ENCODE peak calls at places on chromosomes 7 and 10, in four cellular contexts. N, I, R and D are unnamed samples.

GRCh38 chr10:11104772-11105675 is 87.4 kb downstream of the CELF2 start:
- DNase-seq in N (no peak), I (no peak), R (no peak), D (no peak)

GRCh38 chr10:46074547-46074946 is 28.5 kb upstream of the MSMB start:
- DNase-seq in N (no peak), I (no peak), R (no peak), D (no peak)

GRCh38 chr10:132962623-132963429 is 20.5 kb upstream of the CFAP46 start:
- DNase-seq in N (no peak), R (no peak), I (no peak), D (no peak)

GRCh38 chr10:64086083-64086772 is 565.0 kb downstream of the REEP3 start:
- DNase-seq in R (no peak), N (no peak), I (no peak), D (no peak)

GRCh38 chr7:108007280-108007679 is 4.3 kb upstream of the LAMB1 start:
- DNase-seq in N (no peak), R (no peak), I (no peak), D (no peak)

GRCh38 chr7:84195295-84196006 is 862 bp upstream of the SEMA3A start:
- DNase-seq in R (no peak), I (no peak), N (no peak), D (no peak)

GRCh38 chr7:603152-603941 is 83.7 kb upstream of the PDGFA start:
- DNase-seq in I (no peak), N (no peak), R (no peak), D (no peak)

GRCh38 chr7:70710011-70710480 is 421.9 kb upstream of the GALNT17 start:
- DNase-seq in N (no peak), I (peak), R (no peak), D (no peak)

GRCh38 chr10:104622598-104623209 is 18.4 kb upstream of the SORCS3 start:
- DNase-seq in R (no peak), I (no peak), N (no peak), D (no peak)

GRCh38 chr10:89845541-89846275 is 144.3 kb downstream of the KIF20B start:
- DNase-seq in I (no peak), R (no peak), N (no peak), D (no peak)

GRCh38 chr7:1987591-1988532 is 244.9 kb downstream of the MAD1L1 start:
- DNase-seq in N (no peak), R (no peak), I (no peak), D (no peak)

GRCh38 chr10:118332247-118332646 is 9.9 kb downstream of the FAM204A start:
- DNase-seq in I (no peak), R (no peak), N (no peak), D (no peak)

GRCh38 chr7:32846630-32847225 is 44.8 kb downstream of the KBTBD2 start:
- DNase-seq in R (peak), N (peak), I (peak), D (peak)

GRCh38 chr7:21675255-21675654 is 132.4 kb downstream of the DNAH11 start:
- DNase-seq in R (no peak), N (no peak), I (no peak), D (no peak)

GRCh38 chr10:71388736-71389310 is 7.9 kb upstream of the CDH23 start:
- DNase-seq in R (no peak), N (no peak), I (no peak), D (no peak)

GRCh38 chr7:99272476-99273045 is at the start of gene MYH16:
- DNase-seq in N (no peak), I (no peak), R (no peak), D (no peak)

GRCh38 chr7:151686016-151686766 is 166.5 kb upstream of the RHEB start:
- DNase-seq in N (no peak), R (no peak), I (no peak), D (no peak)

GRCh38 chr7:2978403-2978802 is 65.3 kb downstream of the CARD11 start:
- DNase-seq in I (no peak), R (peak), N (no peak), D (no peak)

GRCh38 chr7:128226132-128226980 is 14.7 kb upstream of the LEP start:
- DNase-seq in N (no peak), R (no peak), I (no peak), D (no peak)

GRCh38 chr7:149284343-149284742 is 22.3 kb downstream of the ZNF783 start:
- DNase-seq in N (no peak), R (no peak), I (no peak), D (no peak)

GRCh38 chr10:102545997-102546396 is 42.2 kb downstream of the SUFU start:
- DNase-seq in I (peak), R (no peak), N (no peak), D (no peak)